ENCODE peak calls at places on chromosomes 16 and 17, in four cellular contexts. X is CD8-positive, alpha-beta T cell; A is stomach; V is heart left ventricle. T is an unnamed sample.

GRCh38 chr16:68658258-68658973 is 13.3 kb downstream of the CDH3 start:
- DNase-seq in X (no peak), V (no peak), A (no peak), T (peak; percentile 99)

GRCh38 chr17:80124351-80124981 is 22.5 kb downstream of the EIF4A3 start:
- DNase-seq in V (no peak), X (no peak), A (peak; percentile 27), T (peak; percentile 76)

GRCh38 chr17:27290916-27291598 is 2.9 kb upstream of the WSB1 start:
- DNase-seq in V (no peak), X (no peak), A (no peak), T (no peak)

GRCh38 chr17:78341559-78342437 is 18.1 kb downstream of the SOCS3 start:
- DNase-seq in V (peak; percentile 90), X (no peak), A (peak; percentile 79), T (peak; percentile 65)

GRCh38 chr17:49518346-49519078 is 23.4 kb downstream of the NGFR start:
- DNase-seq in A (no peak), X (no peak), V (no peak), T (no peak)

GRCh38 chr17:77427471-77427991 is 286.8 kb downstream of the SEC14L1 start:
- DNase-seq in X (no peak), A (no peak), V (peak; percentile 86), T (peak; percentile 80)

GRCh38 chr16:89004209-89004831 is 27.3 kb upstream of the CBFA2T3 start:
- DNase-seq in A (no peak), V (no peak), X (no peak), T (no peak)

GRCh38 chr16:66489818-66490217 is 60.1 kb downstream of the TK2 start:
- DNase-seq in V (no peak), A (peak; percentile 19), X (no peak), T (no peak)

GRCh38 chr16:56988161-56988947 is 1.0 kb upstream of the NLRC5 start:
- DNase-seq in A (no peak), V (peak; percentile 40), X (no peak), T (no peak)

GRCh38 chr16:56547120-56547948 is 17.5 kb upstream of the MT4 start:
- DNase-seq in X (no peak), A (no peak), V (no peak), T (peak; percentile 82)

GRCh38 chr17:58187063-58187462 is 5.5 kb upstream of the EPX start:
- DNase-seq in X (no peak), A (no peak), V (no peak), T (no peak)

GRCh38 chr16:61194573-61194972 is 841.7 kb downstream of the CDH8 start:
- DNase-seq in X (no peak), V (no peak), A (no peak), T (no peak)

GRCh38 chr17:3535253-3535995 is 22.2 kb downstream of the TRPV3 start:
- DNase-seq in X (peak; percentile 31), A (peak; percentile 50), V (peak; percentile 76), T (peak; percentile 34)

GRCh38 chr16:80804061-80804450 is 342 bp downstream of the CDYL2 start:
- DNase-seq in A (no peak), X (peak; percentile 22), V (peak; percentile 74), T (peak; percentile 31)

GRCh38 chr16:1871974-1872635 is at the start of gene MEIOB:
- DNase-seq in A (no peak), V (no peak), X (no peak), T (no peak)

GRCh38 chr16:75482434-75483205 is 12.6 kb downstream of the CHST6 start:
- DNase-seq in V (no peak), X (no peak), A (no peak), T (no peak)

GRCh38 chr17:2822358-2822757 is 26.1 kb downstream of the RAP1GAP2 start:
- DNase-seq in X (no peak), A (no peak), V (no peak), T (no peak)

GRCh38 chr16:88368036-88368435 is 14.7 kb upstream of the ZNF469 start:
- DNase-seq in X (no peak), A (no peak), V (peak; percentile 51), T (no peak)

GRCh38 chr17:73357318-73357717 is 45.5 kb upstream of the CDC42EP4 start:
- DNase-seq in X (no peak), A (no peak), V (no peak), T (no peak)

GRCh38 chr17:16923097-16923903 is 48.6 kb downstream of the TNFRSF13B start:
- DNase-seq in X (no peak), A (peak; percentile 25), V (no peak), T (no peak)

GRCh38 chr17:17107891-17108680 is 65.8 kb downstream of the MPRIP start:
- DNase-seq in V (no peak), X (no peak), A (peak; percentile 39), T (no peak)

GRCh38 chr16:79307214-79307613 is 293.3 kb downstream of the MAF start:
- DNase-seq in A (no peak), X (no peak), V (peak; percentile 75), T (no peak)

GRCh38 chr16:49023095-49023494 is 258.5 kb downstream of the CBLN1 start:
- DNase-seq in X (no peak), V (no peak), A (no peak), T (peak; percentile 89)

GRCh38 chr16:85908444-85908843 is 9.5 kb downstream of the IRF8 start:
- DNase-seq in X (no peak), A (no peak), V (no peak), T (no peak)

GRCh38 chr16:6600167-6600566 is 732.5 kb upstream of the RBFOX1 start:
- DNase-seq in A (no peak), X (no peak), V (no peak), T (no peak)

GRCh38 chr17:80779961-80780380 is 211.7 kb upstream of the CHMP6 start:
- DNase-seq in V (no peak), A (no peak), X (no peak), T (no peak)

GRCh38 chr17:77100009-77100408 is 40.8 kb upstream of the SEC14L1 start:
- DNase-seq in V (peak; percentile 88), X (no peak), A (peak; percentile 62), T (no peak)

GRCh38 chr17:21299981-21300600 is 15.6 kb downstream of the MAP2K3 start:
- DNase-seq in X (no peak), A (no peak), V (peak; percentile 28), T (no peak)

GRCh38 chr16:29862383-29862883 is 593 bp downstream of the CDIPT start:
- DNase-seq in V (no peak), X (no peak), A (peak; percentile 34), T (peak; percentile 30)

GRCh38 chr17:9225305-9226101 is 204.2 kb downstream of the NTN1 start:
- DNase-seq in X (no peak), V (no peak), A (no peak), T (no peak)

GRCh38 chr17:7740481-7741001 is 23.0 kb downstream of the DNAH2 start:
- DNase-seq in V (no peak), X (no peak), A (no peak), T (no peak)

GRCh38 chr17:47077576-47077975 is 98.5 kb upstream of the RPRML start:
- DNase-seq in X (no peak), V (no peak), A (no peak), T (peak; percentile 54)

GRCh38 chr17:27651411-27652345 is 20.7 kb downstream of the LGALS9 start:
- DNase-seq in V (no peak), X (peak; percentile 49), A (peak; percentile 77), T (peak; percentile 14)

GRCh38 chr17:68207651-68208253 is 40.1 kb upstream of the AMZ2 start:
- DNase-seq in V (no peak), X (no peak), A (no peak), T (no peak)

GRCh38 chr16:10297341-10298006 is 88.4 kb upstream of the ATF7IP2 start:
- DNase-seq in A (no peak), V (no peak), X (no peak), T (no peak)

GRCh38 chr17:45946841-45947256 is 52.2 kb upstream of the STH start:
- DNase-seq in A (no peak), V (no peak), X (no peak), T (no peak)

DNA sequence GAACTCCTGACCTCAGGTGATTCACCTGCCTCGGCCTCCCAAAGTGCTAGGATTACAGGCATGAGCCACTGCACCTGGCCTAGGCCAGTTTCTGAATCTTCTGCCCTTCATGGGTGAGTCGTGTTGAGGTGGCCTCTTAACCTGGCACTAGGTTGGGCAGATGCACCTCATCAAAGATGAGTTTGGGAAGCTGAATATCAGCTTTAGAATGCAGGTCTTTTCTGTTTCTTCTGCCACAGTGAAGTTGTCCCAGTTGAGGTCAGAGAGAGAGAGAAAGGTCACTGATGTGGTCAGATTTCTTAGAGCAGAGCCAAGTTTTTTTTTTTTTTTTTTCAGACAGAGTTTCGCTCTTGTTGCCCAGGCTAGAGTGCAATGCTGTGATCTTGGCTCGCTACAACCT is 111.3 kb upstream of the WSCD1 start:
- DNase-seq in A (no peak), V (no peak), X (no peak), T (peak; percentile 38)
- H3K4me1 ChIP-seq in A (no peaks in the 10 kb centered on the region), V (no peaks in the 10 kb centered on the region), X (no peaks in the 10 kb centered on the region), T (no peaks in the 10 kb centered on the region)

GRCh38 chr17:5122586-5123342 is 6.9 kb downstream of the USP6 start:
- DNase-seq in V (no peak), X (no peak), A (peak; percentile 24), T (no peak)
- H3K27me3 ChIP-seq in V (peaks cover 12% of the 10 kb centered on the region), X (no peaks in the 10 kb centered on the region), A (peaks cover 63% of the 10 kb centered on the region), T (peaks cover 4% of the 10 kb centered on the region)

DNA sequence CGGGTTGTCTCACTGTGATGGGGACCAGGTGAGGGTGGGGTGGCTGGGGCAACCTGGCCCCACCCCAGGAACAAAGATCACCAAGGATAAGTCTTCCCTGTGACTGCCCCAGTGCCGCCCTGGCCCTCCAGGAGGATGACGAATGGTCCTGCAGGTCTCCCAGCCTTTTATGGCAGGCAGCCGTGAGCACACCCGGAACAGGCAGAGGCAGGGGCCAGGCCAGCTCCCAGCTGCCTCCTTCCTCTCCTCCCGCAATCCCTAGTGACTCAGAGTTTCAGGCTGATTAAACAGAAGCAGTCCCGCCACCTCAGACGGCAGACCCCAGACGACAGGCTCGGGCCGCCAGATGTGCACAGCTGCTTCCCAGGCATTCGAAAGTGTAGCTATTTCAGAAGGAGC is 13.3 kb downstream of the JUP start:
- DNase-seq in V (peak; percentile 86), A (peak; percentile 87), X (no peak), T (peak; percentile 99)
- H3K4me3 ChIP-seq in V (no peak overlapping the region), A (no peak overlapping the region), X (no peak overlapping the region), T (no peak overlapping the region)

DNA sequence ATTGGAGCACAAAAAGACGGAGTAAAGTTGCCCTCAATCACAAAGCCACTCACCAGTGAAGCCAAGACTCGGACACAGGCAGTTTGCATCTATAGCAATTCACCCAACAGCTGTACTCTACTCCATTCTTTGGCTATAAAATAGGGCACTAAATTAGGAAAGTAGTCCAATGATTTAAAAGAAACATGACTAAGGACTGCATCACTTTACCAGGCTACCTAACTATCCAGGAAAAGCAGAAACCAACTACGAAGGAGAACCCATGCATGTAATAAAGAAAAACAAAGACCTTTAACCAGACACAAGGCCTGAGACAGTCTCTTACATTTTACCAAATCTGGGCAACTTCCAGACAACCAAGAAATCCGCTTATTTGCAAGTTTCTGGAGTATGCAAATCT is 59.9 kb downstream of the CDH11 start:
- DNase-seq in V (no peak), A (no peak), X (no peak), T (no peak)
- H3K4me1 ChIP-seq in V (no peaks in the 10 kb centered on the region), A (no peaks in the 10 kb centered on the region), X (no peaks in the 10 kb centered on the region), T (no peaks in the 10 kb centered on the region)

GRCh38 chr17:43546317-43547188 is at the start of gene ETV4:
- DNase-seq in X (peak; percentile 75), A (peak; percentile 89), V (peak; percentile 95), T (peak; percentile 97)
- H3K27me3 ChIP-seq in X (peaks cover 35% of the 10 kb centered on the region), A (peaks cover 92% of the 10 kb centered on the region), V (no peaks in the 10 kb centered on the region), T (no peaks in the 10 kb centered on the region)

T was measured in mammary epithelial cell.